ENCODE peak calls at places on chromosomes 4 and X, in eight cellular contexts. V, S, B, G, M, H, J and A are unnamed samples.

GRCh38 chr4:186719925-186720694 is 3.5 kb downstream of the FAT1 start:
- DNase-seq in B (peak), S (no peak), M (no peak), G (no peak), H (peak), V (peak), J (no peak), A (peak)

GRCh38 chr4:168522371-168522770 is 25.5 kb downstream of the PALLD start:
- DNase-seq in J (no peak), V (no peak), H (no peak), B (no peak), M (no peak), G (no peak), S (no peak), A (peak)

GRCh38 chr4:150619032-150619431 is 37.1 kb downstream of the MAB21L2 start:
- DNase-seq in V (no peak), M (no peak), S (no peak), H (no peak), G (no peak), B (no peak), J (no peak), A (no peak)

GRCh38 chr4:164304861-164305260 is 449.1 kb upstream of the SMIM31 start:
- DNase-seq in S (no peak), M (no peak), V (no peak), G (no peak), J (no peak), B (no peak), H (no peak), A (no peak)

GRCh38 chr4:159487284-159487747 is 384.4 kb downstream of the RAPGEF2 start:
- DNase-seq in G (no peak), J (peak), V (peak), H (peak), S (peak), M (peak), B (peak), A (peak)

GRCh38 chrX:147917700-147918694 is 6.3 kb downstream of the FMR1 start:
- DNase-seq in V (no peak), S (no peak), H (no peak), G (no peak), B (no peak), M (no peak), J (no peak), A (no peak)

GRCh38 chr4:48905363-48906015 is 1.1 kb downstream of the OCIAD2 start:
- DNase-seq in G (no peak), J (no peak), H (no peak), S (no peak), B (no peak), V (peak), M (peak), A (peak)

GRCh38 chrX:17591741-17592110 is 145.6 kb upstream of the SCML1 start:
- DNase-seq in V (no peak), M (peak), H (no peak), S (no peak), J (peak), B (no peak), G (no peak), A (no peak)

GRCh38 chrX:40468033-40468979 is 112.5 kb upstream of the ATP6AP2 start:
- DNase-seq in G (no peak), V (peak), J (peak), B (peak), S (no peak), M (peak), H (peak), A (peak)

GRCh38 chr4:26780524-26780923 is 80.1 kb upstream of the STIM2 start:
- DNase-seq in M (no peak), B (no peak), V (no peak), H (peak), J (no peak), S (no peak), G (no peak), A (no peak)

GRCh38 chr4:159105063-159105414 is 2.2 kb downstream of the RAPGEF2 start:
- DNase-seq in G (no peak), S (no peak), V (no peak), B (no peak), M (no peak), J (no peak), H (no peak), A (no peak)

GRCh38 chr4:107314156-107314555 is 278.0 kb upstream of the DKK2 start:
- DNase-seq in M (no peak), S (no peak), J (no peak), G (no peak), H (no peak), B (no peak), V (no peak), A (no peak)

GRCh38 chr4:75733369-75733768 is 9.0 kb downstream of the USO1 start:
- DNase-seq in J (no peak), G (no peak), B (no peak), S (no peak), H (no peak), V (no peak), M (no peak), A (no peak)